ENCODE peak calls at places on chromosomes 7 and 10, in nine cellular contexts. One of them, this sample, is unnamed.

GRCh38 chr7:6438427-6438826 is 9.3 kb downstream of the DAGLB start:
- DNase-seq in activated CD4-positive, CD25-positive, alpha-beta regulatory T cell: no peak
- DNase-seq in B cell: no peak
- DNase-seq in skeletal muscle cell: no peak
- DNase-seq in putamen: no peak
- DNase-seq in RPMI8226: peak
- DNase-seq in NCI-H1092: no peak
- DNase-seq in activated T-helper 1 cell treated with anti-CD3 and anti-CD28 coated beads, Interleukin-2, amount 50 U/mL, for 16 hours: no peak
- DNase-seq in effector memory CD4-positive, alpha-beta T cell: no peak
- DNase-seq in this sample: peak

GRCh38 chr10:35913628-35914027 is 271.5 kb upstream of the FZD8 start:
- DNase-seq in activated T-helper 1 cell treated with anti-CD3 and anti-CD28 coated beads, Interleukin-2, amount 50 U/mL, for 16 hours: no peak
- DNase-seq in NCI-H1092: no peak
- DNase-seq in effector memory CD4-positive, alpha-beta T cell: no peak
- DNase-seq in activated CD4-positive, CD25-positive, alpha-beta regulatory T cell: no peak
- DNase-seq in RPMI8226: no peak
- DNase-seq in skeletal muscle cell: no peak
- DNase-seq in putamen: no peak
- DNase-seq in B cell: no peak
- DNase-seq in this sample: no peak

GRCh38 chr10:132665946-132666732 is 119.8 kb downstream of the NKX6-2 start:
- DNase-seq in NCI-H1092: no peak
- DNase-seq in RPMI8226: no peak
- DNase-seq in activated T-helper 1 cell treated with anti-CD3 and anti-CD28 coated beads, Interleukin-2, amount 50 U/mL, for 16 hours: no peak
- DNase-seq in putamen: no peak
- DNase-seq in skeletal muscle cell: peak
- DNase-seq in activated CD4-positive, CD25-positive, alpha-beta regulatory T cell: no peak
- DNase-seq in effector memory CD4-positive, alpha-beta T cell: no peak
- DNase-seq in B cell: no peak
- DNase-seq in this sample: no peak

GRCh38 chr10:69226919-69227450 is 6.9 kb downstream of the HKDC1 start:
- DNase-seq in B cell: no peak
- DNase-seq in effector memory CD4-positive, alpha-beta T cell: no peak
- DNase-seq in activated T-helper 1 cell treated with anti-CD3 and anti-CD28 coated beads, Interleukin-2, amount 50 U/mL, for 16 hours: no peak
- DNase-seq in putamen: no peak
- DNase-seq in activated CD4-positive, CD25-positive, alpha-beta regulatory T cell: no peak
- DNase-seq in skeletal muscle cell: no peak
- DNase-seq in NCI-H1092: no peak
- DNase-seq in RPMI8226: no peak
- DNase-seq in this sample: no peak

GRCh38 chr7:159157714-159158113 is 13.0 kb upstream of the VIPR2 start:
- DNase-seq in B cell: no peak
- DNase-seq in skeletal muscle cell: no peak
- DNase-seq in activated CD4-positive, CD25-positive, alpha-beta regulatory T cell: no peak
- DNase-seq in NCI-H1092: no peak
- DNase-seq in putamen: no peak
- DNase-seq in activated T-helper 1 cell treated with anti-CD3 and anti-CD28 coated beads, Interleukin-2, amount 50 U/mL, for 16 hours: no peak
- DNase-seq in RPMI8226: no peak
- DNase-seq in effector memory CD4-positive, alpha-beta T cell: no peak
- DNase-seq in this sample: no peak

GRCh38 chr7:129098409-129099084 is 43.6 kb upstream of the TNPO3 start:
- DNase-seq in skeletal muscle cell: no peak
- DNase-seq in putamen: no peak
- DNase-seq in NCI-H1092: no peak
- DNase-seq in effector memory CD4-positive, alpha-beta T cell: no peak
- DNase-seq in RPMI8226: no peak
- DNase-seq in B cell: no peak
- DNase-seq in activated T-helper 1 cell treated with anti-CD3 and anti-CD28 coated beads, Interleukin-2, amount 50 U/mL, for 16 hours: no peak
- DNase-seq in activated CD4-positive, CD25-positive, alpha-beta regulatory T cell: no peak
- DNase-seq in this sample: no peak

GRCh38 chr7:70092314-70093303 is 494.3 kb downstream of the AUTS2 start:
- DNase-seq in RPMI8226: no peak
- DNase-seq in activated T-helper 1 cell treated with anti-CD3 and anti-CD28 coated beads, Interleukin-2, amount 50 U/mL, for 16 hours: no peak
- DNase-seq in B cell: no peak
- DNase-seq in skeletal muscle cell: peak
- DNase-seq in effector memory CD4-positive, alpha-beta T cell: no peak
- DNase-seq in activated CD4-positive, CD25-positive, alpha-beta regulatory T cell: no peak
- DNase-seq in putamen: no peak
- DNase-seq in NCI-H1092: peak
- DNase-seq in this sample: no peak

GRCh38 chr10:86941991-86942421 is 15.4 kb downstream of the MMRN2 start:
- DNase-seq in RPMI8226: no peak
- DNase-seq in activated CD4-positive, CD25-positive, alpha-beta regulatory T cell: no peak
- DNase-seq in NCI-H1092: no peak
- DNase-seq in B cell: no peak
- DNase-seq in effector memory CD4-positive, alpha-beta T cell: no peak
- DNase-seq in putamen: no peak
- DNase-seq in activated T-helper 1 cell treated with anti-CD3 and anti-CD28 coated beads, Interleukin-2, amount 50 U/mL, for 16 hours: no peak
- DNase-seq in skeletal muscle cell: no peak
- DNase-seq in this sample: no peak

GRCh38 chr7:131652934-131653333 is 96.5 kb upstream of the PODXL start:
- DNase-seq in activated T-helper 1 cell treated with anti-CD3 and anti-CD28 coated beads, Interleukin-2, amount 50 U/mL, for 16 hours: no peak
- DNase-seq in skeletal muscle cell: no peak
- DNase-seq in B cell: no peak
- DNase-seq in putamen: no peak
- DNase-seq in effector memory CD4-positive, alpha-beta T cell: no peak
- DNase-seq in activated CD4-positive, CD25-positive, alpha-beta regulatory T cell: no peak
- DNase-seq in RPMI8226: no peak
- DNase-seq in NCI-H1092: no peak
- DNase-seq in this sample: no peak

GRCh38 chr7:154638286-154638685 is 364.6 kb downstream of the PAXIP1 start:
- DNase-seq in B cell: no peak
- DNase-seq in activated T-helper 1 cell treated with anti-CD3 and anti-CD28 coated beads, Interleukin-2, amount 50 U/mL, for 16 hours: no peak
- DNase-seq in putamen: no peak
- DNase-seq in activated CD4-positive, CD25-positive, alpha-beta regulatory T cell: no peak
- DNase-seq in effector memory CD4-positive, alpha-beta T cell: no peak
- DNase-seq in skeletal muscle cell: no peak
- DNase-seq in NCI-H1092: no peak
- DNase-seq in RPMI8226: peak
- DNase-seq in this sample: no peak

GRCh38 chr7:143172354-143172753 is 10.9 kb upstream of the TAS2R39 start:
- DNase-seq in activated CD4-positive, CD25-positive, alpha-beta regulatory T cell: no peak
- DNase-seq in effector memory CD4-positive, alpha-beta T cell: no peak
- DNase-seq in B cell: no peak
- DNase-seq in RPMI8226: peak
- DNase-seq in putamen: no peak
- DNase-seq in NCI-H1092: peak
- DNase-seq in skeletal muscle cell: no peak
- DNase-seq in activated T-helper 1 cell treated with anti-CD3 and anti-CD28 coated beads, Interleukin-2, amount 50 U/mL, for 16 hours: no peak
- DNase-seq in this sample: no peak

GRCh38 chr7:30148951-30149459 is 14.2 kb downstream of the MTURN start:
- DNase-seq in RPMI8226: no peak
- DNase-seq in effector memory CD4-positive, alpha-beta T cell: no peak
- DNase-seq in putamen: no peak
- DNase-seq in skeletal muscle cell: no peak
- DNase-seq in activated CD4-positive, CD25-positive, alpha-beta regulatory T cell: no peak
- DNase-seq in NCI-H1092: no peak
- DNase-seq in activated T-helper 1 cell treated with anti-CD3 and anti-CD28 coated beads, Interleukin-2, amount 50 U/mL, for 16 hours: no peak
- DNase-seq in B cell: peak
- DNase-seq in this sample: peak

GRCh38 chr10:116371737-116372136 is 47.5 kb downstream of the CCDC172 start:
- DNase-seq in effector memory CD4-positive, alpha-beta T cell: no peak
- DNase-seq in B cell: no peak
- DNase-seq in putamen: no peak
- DNase-seq in activated CD4-positive, CD25-positive, alpha-beta regulatory T cell: no peak
- DNase-seq in RPMI8226: no peak
- DNase-seq in NCI-H1092: no peak
- DNase-seq in activated T-helper 1 cell treated with anti-CD3 and anti-CD28 coated beads, Interleukin-2, amount 50 U/mL, for 16 hours: no peak
- DNase-seq in skeletal muscle cell: no peak
- DNase-seq in this sample: no peak

GRCh38 chr7:77877800-77878199 is 79.2 kb downstream of the PHTF2 start:
- DNase-seq in putamen: no peak
- DNase-seq in activated CD4-positive, CD25-positive, alpha-beta regulatory T cell: no peak
- DNase-seq in B cell: no peak
- DNase-seq in NCI-H1092: no peak
- DNase-seq in activated T-helper 1 cell treated with anti-CD3 and anti-CD28 coated beads, Interleukin-2, amount 50 U/mL, for 16 hours: no peak
- DNase-seq in effector memory CD4-positive, alpha-beta T cell: no peak
- DNase-seq in RPMI8226: no peak
- DNase-seq in skeletal muscle cell: peak
- DNase-seq in this sample: no peak

GRCh38 chr7:16657656-16658279 is 11.8 kb downstream of the BZW2 start:
- DNase-seq in effector memory CD4-positive, alpha-beta T cell: no peak
- DNase-seq in NCI-H1092: no peak
- DNase-seq in putamen: no peak
- DNase-seq in activated CD4-positive, CD25-positive, alpha-beta regulatory T cell: no peak
- DNase-seq in skeletal muscle cell: peak
- DNase-seq in B cell: no peak
- DNase-seq in activated T-helper 1 cell treated with anti-CD3 and anti-CD28 coated beads, Interleukin-2, amount 50 U/mL, for 16 hours: no peak
- DNase-seq in RPMI8226: no peak
- DNase-seq in this sample: no peak

GRCh38 chr7:104524836-104525235 is 196.4 kb downstream of the LHFPL3 start:
- DNase-seq in activated T-helper 1 cell treated with anti-CD3 and anti-CD28 coated beads, Interleukin-2, amount 50 U/mL, for 16 hours: no peak
- DNase-seq in effector memory CD4-positive, alpha-beta T cell: no peak
- DNase-seq in skeletal muscle cell: no peak
- DNase-seq in B cell: no peak
- DNase-seq in NCI-H1092: no peak
- DNase-seq in RPMI8226: no peak
- DNase-seq in putamen: no peak
- DNase-seq in activated CD4-positive, CD25-positive, alpha-beta regulatory T cell: no peak
- DNase-seq in this sample: no peak

GRCh38 chr10:98377536-98377935 is 37.4 kb downstream of the PYROXD2 start:
- DNase-seq in effector memory CD4-positive, alpha-beta T cell: no peak
- DNase-seq in RPMI8226: no peak
- DNase-seq in B cell: no peak
- DNase-seq in putamen: no peak
- DNase-seq in activated T-helper 1 cell treated with anti-CD3 and anti-CD28 coated beads, Interleukin-2, amount 50 U/mL, for 16 hours: no peak
- DNase-seq in activated CD4-positive, CD25-positive, alpha-beta regulatory T cell: no peak
- DNase-seq in skeletal muscle cell: no peak
- DNase-seq in NCI-H1092: no peak
- DNase-seq in this sample: no peak

GRCh38 chr10:71630168-71630567 is 89.4 kb downstream of the C10orf105 start:
- DNase-seq in activated T-helper 1 cell treated with anti-CD3 and anti-CD28 coated beads, Interleukin-2, amount 50 U/mL, for 16 hours: no peak
- DNase-seq in activated CD4-positive, CD25-positive, alpha-beta regulatory T cell: no peak
- DNase-seq in effector memory CD4-positive, alpha-beta T cell: no peak
- DNase-seq in NCI-H1092: no peak
- DNase-seq in B cell: no peak
- DNase-seq in RPMI8226: no peak
- DNase-seq in skeletal muscle cell: no peak
- DNase-seq in putamen: no peak
- DNase-seq in this sample: no peak

GRCh38 chr7:4724648-4725013 is 42.5 kb downstream of the FOXK1 start:
- DNase-seq in RPMI8226: no peak
- DNase-seq in activated CD4-positive, CD25-positive, alpha-beta regulatory T cell: no peak
- DNase-seq in effector memory CD4-positive, alpha-beta T cell: no peak
- DNase-seq in B cell: no peak
- DNase-seq in skeletal muscle cell: no peak
- DNase-seq in NCI-H1092: no peak
- DNase-seq in activated T-helper 1 cell treated with anti-CD3 and anti-CD28 coated beads, Interleukin-2, amount 50 U/mL, for 16 hours: no peak
- DNase-seq in putamen: no peak
- DNase-seq in this sample: no peak

GRCh38 chr7:100602889-100603696 is 930 bp downstream of the PCOLCE start:
- DNase-seq in RPMI8226: peak
- DNase-seq in skeletal muscle cell: peak
- DNase-seq in B cell: no peak
- DNase-seq in NCI-H1092: no peak
- DNase-seq in activated T-helper 1 cell treated with anti-CD3 and anti-CD28 coated beads, Interleukin-2, amount 50 U/mL, for 16 hours: no peak
- DNase-seq in activated CD4-positive, CD25-positive, alpha-beta regulatory T cell: no peak
- DNase-seq in putamen: no peak
- DNase-seq in effector memory CD4-positive, alpha-beta T cell: no peak
- DNase-seq in this sample: no peak

GRCh38 chr10:83274088-83274487 is 865.2 kb upstream of the GHITM start:
- DNase-seq in activated T-helper 1 cell treated with anti-CD3 and anti-CD28 coated beads, Interleukin-2, amount 50 U/mL, for 16 hours: no peak
- DNase-seq in RPMI8226: no peak
- DNase-seq in B cell: no peak
- DNase-seq in activated CD4-positive, CD25-positive, alpha-beta regulatory T cell: no peak
- DNase-seq in effector memory CD4-positive, alpha-beta T cell: no peak
- DNase-seq in putamen: no peak
- DNase-seq in skeletal muscle cell: no peak
- DNase-seq in NCI-H1092: no peak
- DNase-seq in this sample: no peak

GRCh38 chr10:99329238-99329890 is at the start of gene CNNM1:
- DNase-seq in activated CD4-positive, CD25-positive, alpha-beta regulatory T cell: no peak
- DNase-seq in skeletal muscle cell: no peak
- DNase-seq in NCI-H1092: no peak
- DNase-seq in activated T-helper 1 cell treated with anti-CD3 and anti-CD28 coated beads, Interleukin-2, amount 50 U/mL, for 16 hours: no peak
- DNase-seq in RPMI8226: no peak
- DNase-seq in B cell: peak
- DNase-seq in effector memory CD4-positive, alpha-beta T cell: no peak
- DNase-seq in putamen: peak
- DNase-seq in this sample: peak

GRCh38 chr10:7408494-7409044 is 2.3 kb downstream of the SFMBT2 start:
- DNase-seq in NCI-H1092: no peak
- DNase-seq in activated CD4-positive, CD25-positive, alpha-beta regulatory T cell: no peak
- DNase-seq in putamen: no peak
- DNase-seq in skeletal muscle cell: no peak
- DNase-seq in effector memory CD4-positive, alpha-beta T cell: no peak
- DNase-seq in activated T-helper 1 cell treated with anti-CD3 and anti-CD28 coated beads, Interleukin-2, amount 50 U/mL, for 16 hours: peak
- DNase-seq in RPMI8226: peak
- DNase-seq in B cell: peak
- DNase-seq in this sample: no peak

GRCh38 chr7:2802504-2803341 is 41.4 kb downstream of the GNA12 start:
- DNase-seq in B cell: no peak
- DNase-seq in NCI-H1092: peak
- DNase-seq in skeletal muscle cell: no peak
- DNase-seq in effector memory CD4-positive, alpha-beta T cell: no peak
- DNase-seq in activated CD4-positive, CD25-positive, alpha-beta regulatory T cell: no peak
- DNase-seq in putamen: no peak
- DNase-seq in activated T-helper 1 cell treated with anti-CD3 and anti-CD28 coated beads, Interleukin-2, amount 50 U/mL, for 16 hours: no peak
- DNase-seq in RPMI8226: no peak
- DNase-seq in this sample: no peak

GRCh38 chr7:157016352-157017041 is 6.0 kb upstream of the MNX1 start:
- DNase-seq in putamen: no peak
- DNase-seq in activated T-helper 1 cell treated with anti-CD3 and anti-CD28 coated beads, Interleukin-2, amount 50 U/mL, for 16 hours: no peak
- DNase-seq in activated CD4-positive, CD25-positive, alpha-beta regulatory T cell: no peak
- DNase-seq in effector memory CD4-positive, alpha-beta T cell: no peak
- DNase-seq in B cell: no peak
- DNase-seq in skeletal muscle cell: no peak
- DNase-seq in RPMI8226: peak
- DNase-seq in NCI-H1092: no peak
- DNase-seq in this sample: no peak

GRCh38 chr7:32583791-32584190 is 88.5 kb downstream of the AVL9 start:
- DNase-seq in activated T-helper 1 cell treated with anti-CD3 and anti-CD28 coated beads, Interleukin-2, amount 50 U/mL, for 16 hours: no peak
- DNase-seq in B cell: no peak
- DNase-seq in RPMI8226: no peak
- DNase-seq in skeletal muscle cell: peak
- DNase-seq in putamen: no peak
- DNase-seq in effector memory CD4-positive, alpha-beta T cell: no peak
- DNase-seq in activated CD4-positive, CD25-positive, alpha-beta regulatory T cell: no peak
- DNase-seq in NCI-H1092: no peak
- DNase-seq in this sample: no peak

GRCh38 chr10:84590794-84591193 is 262.4 kb downstream of the CCSER2 start:
- DNase-seq in activated T-helper 1 cell treated with anti-CD3 and anti-CD28 coated beads, Interleukin-2, amount 50 U/mL, for 16 hours: no peak
- DNase-seq in skeletal muscle cell: no peak
- DNase-seq in activated CD4-positive, CD25-positive, alpha-beta regulatory T cell: no peak
- DNase-seq in putamen: no peak
- DNase-seq in B cell: no peak
- DNase-seq in RPMI8226: no peak
- DNase-seq in effector memory CD4-positive, alpha-beta T cell: no peak
- DNase-seq in NCI-H1092: peak
- DNase-seq in this sample: no peak

GRCh38 chr10:98328640-98329039 is 60.6 kb upstream of the LOXL4 start:
- DNase-seq in putamen: no peak
- DNase-seq in effector memory CD4-positive, alpha-beta T cell: no peak
- DNase-seq in skeletal muscle cell: no peak
- DNase-seq in B cell: no peak
- DNase-seq in activated T-helper 1 cell treated with anti-CD3 and anti-CD28 coated beads, Interleukin-2, amount 50 U/mL, for 16 hours: no peak
- DNase-seq in activated CD4-positive, CD25-positive, alpha-beta regulatory T cell: no peak
- DNase-seq in RPMI8226: no peak
- DNase-seq in NCI-H1092: no peak
- DNase-seq in this sample: no peak

GRCh38 chr7:13953368-13953767 is 36.1 kb downstream of the ETV1 start:
- DNase-seq in activated CD4-positive, CD25-positive, alpha-beta regulatory T cell: no peak
- DNase-seq in RPMI8226: no peak
- DNase-seq in skeletal muscle cell: no peak
- DNase-seq in putamen: no peak
- DNase-seq in activated T-helper 1 cell treated with anti-CD3 and anti-CD28 coated beads, Interleukin-2, amount 50 U/mL, for 16 hours: no peak
- DNase-seq in effector memory CD4-positive, alpha-beta T cell: no peak
- DNase-seq in NCI-H1092: no peak
- DNase-seq in B cell: no peak
- DNase-seq in this sample: no peak

This sample was measured in Jurkat, Clone E6-1.